ENCODE peak calls at places on chromosome 11, in ten cellular contexts. W is MCF 10A; G is activated CD8-positive, alpha-beta memory T cell treated with anti-CD3 and anti-CD28 coated beads, Interleukin-2, amount 50 U/mL, for 4 hours; P is RWPE1; D is iris pigment epithelial cell; J is stimulated activated CD4-positive, alpha-beta T cell treated with anti-CD3 and anti-CD28 coated beads, Interleukin-1b, Interleukin-23, amount 100 ng/mL, for 24 hours; Q is T-cell; O is GM18507; U is nephron progenitor cell; L is retina. I is an unnamed sample.

GRCh38 chr11:93329936-93330445 is 551 bp upstream of the DEUP1 start:
- DNase-seq in W (no peak), G (no peak), P (peak), D (peak), J (no peak), Q (no peak), O (no peak), U (peak), L (peak), I (no peak)

GRCh38 chr11:60193687-60194433 is 11.0 kb upstream of the MS4A6A start:
- DNase-seq in W (peak), G (peak), P (peak), D (peak), J (peak), Q (peak), O (no peak), U (peak), L (no peak), I (no peak)

GRCh38 chr11:117299351-117300300 is 8.5 kb downstream of the BACE1-AS start:
- DNase-seq in W (no peak), G (no peak), P (no peak), D (no peak), J (no peak), Q (no peak), O (no peak), U (peak), L (peak), I (no peak)

GRCh38 chr11:118900535-118901384 is 17.1 kb downstream of the CXCR5 start:
- DNase-seq in W (no peak), G (no peak), P (no peak), D (no peak), J (no peak), Q (no peak), O (no peak), U (no peak), L (no peak), I (peak)

GRCh38 chr11:62005231-62005661 is 37.8 kb upstream of the FTH1 start:
- DNase-seq in W (no peak), G (no peak), P (no peak), D (no peak), J (no peak), Q (no peak), O (no peak), U (no peak), L (peak), I (peak)

GRCh38 chr11:62419560-62420342 is 918 bp downstream of the SCGB1A1 start:
- DNase-seq in W (no peak), G (no peak), P (no peak), D (no peak), J (no peak), Q (no peak), O (no peak), U (no peak), L (no peak), I (no peak)

GRCh38 chr11:106642331-106642730 is 375.9 kb downstream of the GUCY1A2 start:
- DNase-seq in W (no peak), G (no peak), P (no peak), D (peak), J (no peak), Q (no peak), O (no peak), U (no peak), L (no peak), I (no peak)

GRCh38 chr11:86099727-86100320 is 30.9 kb upstream of the PICALM start:
- DNase-seq in W (peak), G (no peak), P (peak), D (peak), J (no peak), Q (no peak), O (no peak), U (no peak), L (no peak), I (no peak)

GRCh38 chr11:113249491-113249763 is 65.0 kb upstream of the TTC12 start:
- DNase-seq in W (peak), G (no peak), P (no peak), D (peak), J (no peak), Q (no peak), O (no peak), U (no peak), L (peak), I (no peak)